ENCODE peak calls at places on chromosomes 12 and 14, in seven cellular contexts. One of them, this sample, is unnamed.

GRCh38 chr14:53509227-53509822 is 356.2 kb upstream of the DDHD1 start:
- DNase-seq in astrocyte of the spinal cord: peak; percentile 68
- DNase-seq in AG10803: peak; percentile 53
- DNase-seq in pancreas: no peak
- DNase-seq in uterus: peak; percentile 77
- DNase-seq in dorsolateral prefrontal cortex: no peak
- DNase-seq in A549: no peak
- DNase-seq in this sample: peak; percentile 89

GRCh38 chr12:76652402-76652801 is 92.8 kb upstream of the OSBPL8 start:
- DNase-seq in A549: no peak
- DNase-seq in pancreas: no peak
- DNase-seq in dorsolateral prefrontal cortex: no peak
- DNase-seq in uterus: no peak
- DNase-seq in astrocyte of the spinal cord: no peak
- DNase-seq in AG10803: no peak
- DNase-seq in this sample: no peak

GRCh38 chr14:60724080-60724618 is at the start of gene SIX4:
- DNase-seq in A549: peak; percentile 81
- DNase-seq in pancreas: peak; percentile 86
- DNase-seq in astrocyte of the spinal cord: peak; percentile 90
- DNase-seq in AG10803: peak; percentile 79
- DNase-seq in dorsolateral prefrontal cortex: peak; percentile 60
- DNase-seq in uterus: peak; percentile 72
- DNase-seq in this sample: peak; percentile 82

GRCh38 chr12:69648476-69648875 is 37.8 kb upstream of the LRRC10 start:
- DNase-seq in pancreas: no peak
- DNase-seq in A549: no peak
- DNase-seq in AG10803: peak; percentile 93
- DNase-seq in astrocyte of the spinal cord: peak; percentile 74
- DNase-seq in dorsolateral prefrontal cortex: no peak
- DNase-seq in uterus: no peak
- DNase-seq in this sample: peak; percentile 95

GRCh38 chr12:52903285-52903854 is 1.5 kb downstream of the KRT8 start:
- DNase-seq in astrocyte of the spinal cord: peak; percentile 86
- DNase-seq in AG10803: peak; percentile 73
- DNase-seq in dorsolateral prefrontal cortex: peak; percentile 39
- DNase-seq in A549: peak; percentile 50
- DNase-seq in pancreas: peak; percentile 82
- DNase-seq in uterus: peak; percentile 63
- DNase-seq in this sample: peak; percentile 59

GRCh38 chr14:93114068-93114710 is 1.5 kb downstream of the ITPK1 start:
- DNase-seq in dorsolateral prefrontal cortex: no peak
- DNase-seq in astrocyte of the spinal cord: no peak
- DNase-seq in A549: no peak
- DNase-seq in uterus: no peak
- DNase-seq in AG10803: no peak
- DNase-seq in pancreas: no peak
- DNase-seq in this sample: no peak

GRCh38 chr14:98984719-98985041 is 287.3 kb downstream of the BCL11B start:
- DNase-seq in A549: no peak
- DNase-seq in uterus: no peak
- DNase-seq in pancreas: no peak
- DNase-seq in AG10803: no peak
- DNase-seq in dorsolateral prefrontal cortex: no peak
- DNase-seq in astrocyte of the spinal cord: no peak
- DNase-seq in this sample: no peak

GRCh38 chr12:14920475-14921126 is 17.7 kb downstream of the ERP27 start:
- DNase-seq in astrocyte of the spinal cord: no peak
- DNase-seq in A549: no peak
- DNase-seq in dorsolateral prefrontal cortex: no peak
- DNase-seq in uterus: no peak
- DNase-seq in AG10803: no peak
- DNase-seq in pancreas: no peak
- DNase-seq in this sample: no peak

GRCh38 chr14:92866181-92866752 is 56.7 kb upstream of the CHGA start:
- DNase-seq in A549: no peak
- DNase-seq in dorsolateral prefrontal cortex: no peak
- DNase-seq in astrocyte of the spinal cord: no peak
- DNase-seq in pancreas: no peak
- DNase-seq in AG10803: no peak
- DNase-seq in uterus: no peak
- DNase-seq in this sample: peak; percentile 73

GRCh38 chr12:93419388-93420034 is 22.2 kb downstream of the UBE2N start:
- DNase-seq in dorsolateral prefrontal cortex: no peak
- DNase-seq in uterus: no peak
- DNase-seq in A549: peak; percentile 58
- DNase-seq in astrocyte of the spinal cord: peak; percentile 77
- DNase-seq in pancreas: no peak
- DNase-seq in AG10803: peak; percentile 74
- DNase-seq in this sample: peak; percentile 76

GRCh38 chr14:59870277-59871165 is at the start of gene RTN1:
- DNase-seq in A549: no peak
- DNase-seq in dorsolateral prefrontal cortex: peak; percentile 76
- DNase-seq in AG10803: peak; percentile 37
- DNase-seq in uterus: peak; percentile 20
- DNase-seq in pancreas: peak; percentile 84
- DNase-seq in astrocyte of the spinal cord: peak; percentile 49
- DNase-seq in this sample: peak; percentile 28

GRCh38 chr14:58298477-58298879 is at the start of gene ARID4A:
- DNase-seq in AG10803: peak; percentile 15
- DNase-seq in pancreas: peak; percentile 81
- DNase-seq in A549: no peak
- DNase-seq in astrocyte of the spinal cord: no peak
- DNase-seq in dorsolateral prefrontal cortex: no peak
- DNase-seq in uterus: peak; percentile 85
- DNase-seq in this sample: no peak

GRCh38 chr12:49294086-49294803 is 702 bp upstream of the PRPH start:
- DNase-seq in astrocyte of the spinal cord: no peak
- DNase-seq in pancreas: peak; percentile 46
- DNase-seq in AG10803: no peak
- DNase-seq in A549: no peak
- DNase-seq in uterus: no peak
- DNase-seq in dorsolateral prefrontal cortex: no peak
- DNase-seq in this sample: no peak

DNA sequence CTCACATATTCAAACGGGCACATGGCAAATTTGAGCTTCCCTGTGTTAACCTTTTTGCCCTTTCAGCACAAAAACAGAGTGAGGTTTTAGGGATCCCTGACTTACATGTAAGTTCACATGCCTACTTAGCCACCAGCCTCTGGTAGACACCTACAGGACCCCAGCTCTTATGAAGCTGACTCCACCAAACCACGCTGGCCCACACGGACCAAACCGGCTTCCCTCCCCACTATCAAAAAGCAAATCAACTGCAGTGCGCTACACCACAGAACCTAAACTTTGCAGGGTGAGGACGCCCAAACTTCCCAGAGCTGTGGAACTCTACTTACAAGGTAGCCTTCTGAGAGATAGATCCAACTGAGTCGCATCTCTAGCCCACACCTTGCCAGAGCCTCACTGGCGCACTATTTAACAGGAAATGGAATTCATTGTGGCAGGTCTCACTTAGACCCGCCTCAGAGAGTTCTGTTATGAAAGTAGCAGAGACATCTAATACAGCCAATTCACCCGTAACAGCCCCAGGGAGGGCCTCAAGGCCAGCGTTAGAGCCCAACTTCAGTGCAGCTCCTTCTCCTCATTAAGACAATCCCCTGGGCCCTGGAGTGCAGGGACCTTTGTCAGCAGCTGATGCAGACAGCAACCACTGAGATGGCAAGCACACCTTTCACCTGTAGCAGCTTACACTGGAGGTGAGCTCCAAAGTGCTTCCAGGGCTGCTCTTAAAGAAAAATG is 49.2 kb downstream of the SH2B3 start:
- DNase-seq in astrocyte of the spinal cord: no peak
- DNase-seq in AG10803: no peak
- DNase-seq in A549: no peak
- DNase-seq in dorsolateral prefrontal cortex: peak; percentile 8
- DNase-seq in uterus: no peak
- DNase-seq in pancreas: no peak
- DNase-seq in this sample: no peak
- TF ChIP-seq CTCF in astrocyte of the spinal cord: no peak
- TF ChIP-seq CTCF in AG10803: no peak
- TF ChIP-seq CTCF in A549: no peak
- TF ChIP-seq CTCF in dorsolateral prefrontal cortex: no peak
- TF ChIP-seq CTCF in uterus: no peak
- TF ChIP-seq CTCF in pancreas: no peak
- TF ChIP-seq CTCF in this sample: no peak

DNA sequence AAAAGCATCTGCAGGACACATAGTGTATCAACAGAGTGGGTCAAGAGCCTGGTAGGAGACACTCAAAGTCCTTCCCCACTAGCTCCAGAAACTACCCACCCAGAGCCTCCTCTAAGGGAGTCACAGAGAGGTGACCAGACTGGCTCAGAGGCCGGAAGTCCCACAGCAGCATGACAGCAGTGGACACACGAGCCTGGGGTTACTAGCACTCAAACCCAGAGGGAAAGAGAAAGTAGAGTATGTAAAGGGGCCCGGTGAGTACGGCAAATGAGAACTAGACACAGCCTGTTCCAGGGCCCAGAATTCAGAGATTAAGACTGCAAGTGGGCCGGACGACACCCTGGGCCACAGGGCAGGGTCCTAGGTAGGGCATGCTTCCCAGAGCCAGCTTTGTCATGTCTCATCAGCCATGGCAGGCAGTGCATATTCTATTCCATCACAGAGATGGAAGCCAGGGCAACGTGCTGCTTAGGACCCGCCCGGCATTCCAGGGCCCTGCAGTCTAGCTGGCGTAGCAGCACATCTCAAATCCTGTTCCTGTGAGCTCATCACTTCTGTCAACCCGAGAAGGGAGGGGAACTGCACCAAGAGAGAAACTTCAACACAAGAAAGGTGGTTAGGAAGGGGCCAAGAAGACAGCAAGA is 4.2 kb downstream of the IFFO1 start:
- DNase-seq in uterus: peak; percentile 67
- DNase-seq in astrocyte of the spinal cord: peak; percentile 66
- DNase-seq in dorsolateral prefrontal cortex: no peak
- DNase-seq in pancreas: no peak
- DNase-seq in AG10803: peak; percentile 86
- DNase-seq in A549: no peak
- DNase-seq in this sample: peak; percentile 73
- H3K4me3 ChIP-seq in uterus: peak overlapping the region; percentile 2
- H3K4me3 ChIP-seq in astrocyte of the spinal cord: no peak overlapping the region
- H3K4me3 ChIP-seq in dorsolateral prefrontal cortex: peak overlapping the region; percentile 94
- H3K4me3 ChIP-seq in pancreas: no peak overlapping the region
- H3K4me3 ChIP-seq in AG10803: peak overlapping the region; percentile 49
- H3K4me3 ChIP-seq in A549: no peak overlapping the region
- H3K4me3 ChIP-seq in this sample: peak overlapping the region; percentile 17

DNA sequence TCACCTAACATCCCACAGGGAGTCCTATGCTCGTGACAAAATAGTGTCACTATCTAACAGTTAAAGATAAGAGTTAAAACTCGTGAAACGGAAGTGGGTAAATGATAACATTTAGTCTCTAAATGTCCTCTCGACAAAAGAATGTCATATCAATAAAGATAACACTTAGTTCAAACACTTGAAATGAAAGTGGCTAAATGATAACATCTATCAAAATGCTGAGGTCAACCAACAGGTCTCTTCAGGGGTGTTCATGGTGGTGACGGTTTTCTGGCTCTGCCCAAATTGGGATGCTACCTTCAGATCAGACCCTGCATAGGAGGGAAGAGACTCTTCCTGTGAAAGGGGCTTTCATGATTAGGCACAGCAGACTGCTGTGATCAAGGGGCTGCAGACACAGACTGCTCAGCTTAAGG is 22.1 kb downstream of the IL26 start:
- DNase-seq in pancreas: no peak
- DNase-seq in uterus: no peak
- DNase-seq in dorsolateral prefrontal cortex: no peak
- DNase-seq in A549: no peak
- DNase-seq in AG10803: no peak
- DNase-seq in astrocyte of the spinal cord: no peak
- DNase-seq in this sample: no peak
- TF ChIP-seq CTCF in pancreas: no peak
- TF ChIP-seq CTCF in uterus: no peak
- TF ChIP-seq CTCF in dorsolateral prefrontal cortex: no peak
- TF ChIP-seq CTCF in A549: no peak
- TF ChIP-seq CTCF in AG10803: no peak
- TF ChIP-seq CTCF in astrocyte of the spinal cord: no peak
- TF ChIP-seq CTCF in this sample: no peak

GRCh38 chr12:110105159-110105558 is 19.0 kb upstream of the IFT81 start:
- DNase-seq in uterus: no peak
- DNase-seq in A549: no peak
- DNase-seq in pancreas: no peak
- DNase-seq in astrocyte of the spinal cord: no peak
- DNase-seq in AG10803: no peak
- DNase-seq in dorsolateral prefrontal cortex: no peak
- DNase-seq in this sample: no peak

GRCh38 chr12:110105961-110106540 is 18.1 kb upstream of the IFT81 start:
- DNase-seq in uterus: no peak
- DNase-seq in dorsolateral prefrontal cortex: no peak
- DNase-seq in astrocyte of the spinal cord: no peak
- DNase-seq in pancreas: no peak
- DNase-seq in AG10803: peak; percentile 42
- DNase-seq in A549: no peak
- DNase-seq in this sample: no peak

GRCh38 chr12:110102255-110102654 is 21.9 kb upstream of the IFT81 start:
- DNase-seq in pancreas: no peak
- DNase-seq in astrocyte of the spinal cord: peak; percentile 72
- DNase-seq in A549: peak; percentile 97
- DNase-seq in uterus: no peak
- DNase-seq in dorsolateral prefrontal cortex: peak; percentile 74
- DNase-seq in AG10803: peak; percentile 53
- DNase-seq in this sample: peak; percentile 87

GRCh38 chr12:110104188-110104969 is 19.8 kb upstream of the IFT81 start:
- DNase-seq in pancreas: no peak
- DNase-seq in astrocyte of the spinal cord: peak; percentile 12
- DNase-seq in dorsolateral prefrontal cortex: no peak
- DNase-seq in AG10803: peak; percentile 39
- DNase-seq in uterus: no peak
- DNase-seq in A549: no peak
- DNase-seq in this sample: peak; percentile 59

GRCh38 chr12:110100315-110100970 is 23.7 kb upstream of the IFT81 start:
- DNase-seq in AG10803: peak; percentile 68
- DNase-seq in dorsolateral prefrontal cortex: peak; percentile 88
- DNase-seq in astrocyte of the spinal cord: peak; percentile 76
- DNase-seq in A549: peak; percentile 55
- DNase-seq in pancreas: peak; percentile 64
- DNase-seq in uterus: peak; percentile 71
- DNase-seq in this sample: peak; percentile 81
- H3K4me3 ChIP-seq in AG10803: no peak overlapping the region
- H3K4me3 ChIP-seq in dorsolateral prefrontal cortex: peak overlapping the region; percentile 6
- H3K4me3 ChIP-seq in astrocyte of the spinal cord: no peak overlapping the region
- H3K4me3 ChIP-seq in A549: no peak overlapping the region
- H3K4me3 ChIP-seq in pancreas: no peak overlapping the region
- H3K4me3 ChIP-seq in uterus: no peak overlapping the region
- H3K4me3 ChIP-seq in this sample: no peak overlapping the region